ENCODE peak calls at places on chromosomes 1 and 21, in four cellular contexts. F, S, W and L are unnamed samples.

GRCh38 chr1:23799255-23799569 is 1.3 kb downstream of the GALE start:
- DNase-seq in F (no peak), W (no peak), S (no peak), L (no peak)

GRCh38 chr1:180598333-180598979 is 33.4 kb upstream of the XPR1 start:
- DNase-seq in W (no peak), F (no peak), S (no peak), L (no peak)

GRCh38 chr1:6956488-6957159 is 171.4 kb downstream of the CAMTA1 start:
- DNase-seq in S (no peak), F (no peak), W (no peak), L (no peak)

GRCh38 chr21:44846485-44847260 is 26.8 kb downstream of the PTTG1IP start:
- DNase-seq in F (no peak), S (no peak), W (peak), L (no peak)

GRCh38 chr1:160308451-160309182 is 23.7 kb upstream of the PEX19 start:
- DNase-seq in S (no peak), W (no peak), F (no peak), L (no peak)

GRCh38 chr1:29332204-29332603 is 95.9 kb downstream of the PTPRU start:
- DNase-seq in S (no peak), W (peak), F (no peak), L (peak)

GRCh38 chr1:20385630-20386029 is 95.0 kb downstream of the VWA5B1 start:
- DNase-seq in S (no peak), F (no peak), W (no peak), L (no peak)

GRCh38 chr1:175514309-175515001 is 228.9 kb downstream of the TNR start:
- DNase-seq in F (no peak), S (no peak), W (peak), L (no peak)

GRCh38 chr1:62952596-62952995 is 168.7 kb downstream of the ATG4C start:
- DNase-seq in F (no peak), S (no peak), W (no peak), L (no peak)

GRCh38 chr1:32791881-32792280 is 25.3 kb downstream of the YARS1 start:
- DNase-seq in W (no peak), S (no peak), F (no peak), L (no peak)

GRCh38 chr1:169894424-169895145 is 889 bp upstream of the SCYL3 start:
- DNase-seq in S (no peak), W (no peak), F (no peak), L (no peak)

GRCh38 chr1:19454265-19455198 is 30.8 kb downstream of the CAPZB start:
- DNase-seq in F (no peak), W (peak), S (no peak), L (no peak)

GRCh38 chr1:245212221-245212710 is 57.5 kb downstream of the KIF26B start:
- DNase-seq in S (no peak), W (no peak), F (no peak), L (no peak)

GRCh38 chr21:36759348-36760083 is 60.6 kb downstream of the SIM2 start:
- DNase-seq in W (no peak), F (no peak), S (no peak), L (no peak)

GRCh38 chr1:161801955-161802354 is 35.8 kb downstream of the ATF6 start:
- DNase-seq in S (no peak), W (no peak), F (no peak), L (no peak)

GRCh38 chr1:229105109-229105508 is 165.8 kb upstream of the RAB4A start:
- DNase-seq in F (no peak), W (no peak), S (no peak), L (no peak)

GRCh38 chr1:23461050-23461449 is 22.9 kb downstream of the ASAP3 start:
- DNase-seq in F (no peak), S (no peak), W (no peak), L (no peak)

GRCh38 chr1:243680861-243681260 is 169.2 kb downstream of the AKT3 start:
- DNase-seq in W (no peak), S (no peak), F (no peak), L (no peak)

GRCh38 chr1:14259191-14259757 is 339.2 kb upstream of the KAZN start:
- DNase-seq in S (no peak), F (no peak), W (no peak), L (peak)

GRCh38 chr1:10444795-10445397 is 4.9 kb upstream of the CORT start:
- DNase-seq in S (no peak), W (no peak), F (no peak), L (no peak)

GRCh38 chr1:64920936-64921589 is 45.3 kb downstream of the JAK1 start:
- DNase-seq in S (no peak), W (no peak), F (no peak), L (no peak)

GRCh38 chr1:102897537-102897936 is 210.8 kb downstream of the COL11A1 start:
- DNase-seq in S (no peak), F (no peak), W (no peak), L (no peak)

GRCh38 chr1:23793018-23793781 is 2.3 kb downstream of the LYPLA2 start:
- DNase-seq in F (no peak), S (no peak), W (no peak), L (peak)

GRCh38 chr1:64234714-64235113 is 31.3 kb downstream of the UBE2U start:
- DNase-seq in W (no peak), S (no peak), F (no peak), L (no peak)

GRCh38 chr1:41240806-41241747 is 1.0 kb downstream of the SCMH1 start:
- DNase-seq in W (peak), S (no peak), F (peak), L (peak)

GRCh38 chr1:21212126-21212525 is 35.4 kb upstream of the EIF4G3 start:
- DNase-seq in W (no peak), F (no peak), S (no peak), L (no peak)

GRCh38 chr1:41356752-41357151 is 4.5 kb upstream of the FOXO6 start:
- DNase-seq in S (no peak), W (no peak), F (no peak), L (no peak)